ENCODE peak calls at places on chromosome 18, in ten cellular contexts. A is aorta, C is HEK293T, Z is NCI-H1417 treated with DMSO at 0.1 percent for 48 hours, H is endodermal cell, L is SK-N-SH, W is retinal pigment epithelial cell, J is GM12865, G is lung microvascular endothelial cell, I is kidney glomerular epithelial cell. V is an unnamed sample.

GRCh38 chr18:30245756-30246515 is 796.6 kb downstream of the DSC3 start:
- DNase-seq in C (no peak), J (no peak), A (no peak), W (no peak), I (no peak), Z (no peak), G (no peak), L (no peak), H (no peak), V (no peak)

GRCh38 chr18:60277855-60278480 is 94.6 kb downstream of the MC4R start:
- DNase-seq in Z (no peak), W (peak; percentile 96), G (no peak), L (no peak), H (no peak), C (no peak), A (no peak), J (no peak), I (no peak), V (no peak)

GRCh38 chr18:457120-457519 is 43.4 kb downstream of the COLEC12 start:
- DNase-seq in H (peak; percentile 59), Z (no peak), G (peak; percentile 73), L (peak; percentile 65), A (no peak), J (no peak), C (peak; percentile 36), I (no peak), W (peak; percentile 76), V (peak; percentile 84)

GRCh38 chr18:31429623-31430022 is 17.9 kb upstream of the DSG3 start:
- DNase-seq in H (peak; percentile 57), G (no peak), Z (no peak), A (no peak), C (no peak), I (no peak), L (no peak), J (no peak), W (no peak), V (no peak)

GRCh38 chr18:20988726-20989125 is 122.9 kb downstream of the ROCK1 start:
- DNase-seq in J (no peak), C (no peak), I (no peak), G (no peak), H (no peak), L (no peak), W (no peak), Z (no peak), A (no peak), V (no peak)

GRCh38 chr18:59054892-59055291 is 84.8 kb upstream of the SEC11C start:
- DNase-seq in J (no peak), W (no peak), G (no peak), C (peak; percentile 6), L (no peak), I (no peak), H (no peak), Z (no peak), A (no peak), V (no peak)

GRCh38 chr18:49630246-49630699 is 68.4 kb downstream of the LIPG start:
- DNase-seq in Z (no peak), L (no peak), J (no peak), I (no peak), G (no peak), W (no peak), A (no peak), C (no peak), H (peak; percentile 18), V (no peak)

GRCh38 chr18:68494802-68495560 is 219.9 kb downstream of the TMX3 start:
- DNase-seq in Z (no peak), C (no peak), H (no peak), I (peak; percentile 72), A (no peak), W (peak; percentile 0), G (no peak), J (no peak), L (no peak), V (no peak)

GRCh38 chr18:49813071-49813320 is 337 bp downstream of the ACAA2 start:
- DNase-seq in H (no peak), I (no peak), J (peak; percentile 66), W (no peak), Z (peak; percentile 20), L (no peak), G (peak; percentile 54), C (no peak), A (peak; percentile 77), V (no peak)

GRCh38 chr18:13136689-13137040 is 81.9 kb upstream of the LDLRAD4 start:
- DNase-seq in I (no peak), W (no peak), H (peak; percentile 70), A (peak; percentile 84), J (no peak), L (peak; percentile 82), Z (no peak), C (no peak), G (peak; percentile 16), V (no peak)

GRCh38 chr18:27994571-27994970 is 182.4 kb downstream of the CDH2 start:
- DNase-seq in Z (no peak), L (no peak), C (no peak), W (peak; percentile 16), A (no peak), G (no peak), I (no peak), H (no peak), J (no peak), V (no peak)

GRCh38 chr18:413263-413662 is 87.2 kb downstream of the COLEC12 start:
- DNase-seq in J (no peak), I (no peak), A (no peak), H (no peak), C (no peak), L (no peak), Z (no peak), W (no peak), G (peak; percentile 78), V (no peak)

GRCh38 chr18:36808681-36809080 is 20.1 kb downstream of the TPGS2 start:
- DNase-seq in W (no peak), G (no peak), J (no peak), C (no peak), A (no peak), I (peak; percentile 28), L (no peak), H (no peak), Z (no peak), V (no peak)

GRCh38 chr18:63016270-63016669 is 300.9 kb downstream of the PHLPP1 start:
- DNase-seq in I (peak; percentile 23), W (no peak), C (peak; percentile 53), H (peak; percentile 69), J (peak; percentile 72), L (peak; percentile 82), G (peak; percentile 65), A (no peak), Z (peak; percentile 41), V (peak; percentile 77)

GRCh38 chr18:24924066-24924716 is 427.8 kb downstream of the ZNF521 start:
- DNase-seq in J (no peak), H (peak; percentile 93), L (no peak), G (no peak), A (no peak), I (no peak), W (no peak), C (no peak), Z (no peak), V (no peak)

GRCh38 chr18:56043691-56044090 is 455.7 kb upstream of the TCF4 start:
- DNase-seq in W (no peak), C (no peak), G (no peak), I (no peak), J (no peak), Z (no peak), A (no peak), L (no peak), H (peak; percentile 44), V (no peak)

V was measured in Kasumi-1.